ENCODE peak calls at places on chromosomes 13 and 19, in nine cellular contexts. V, Q, A, I, W, L, M, X and Z are unnamed samples.

GRCh38 chr13:26469602-26470001 is 87.9 kb upstream of the WASF3 start:
- DNase-seq in V (no peak), Q (no peak), A (no peak), I (no peak), W (no peak), L (no peak), M (no peak), X (no peak), Z (no peak)

GRCh38 chr13:42996584-42996983 is 4.5 kb upstream of the EPSTI1 start:
- DNase-seq in V (peak), Q (no peak), A (peak), I (no peak), W (peak), L (peak), M (no peak), X (no peak), Z (no peak)

GRCh38 chr19:49107625-49108459 is 6.3 kb upstream of the LIN7B start:
- DNase-seq in V (no peak), Q (no peak), A (no peak), I (no peak), W (no peak), L (no peak), M (no peak), X (no peak), Z (no peak)

GRCh38 chr13:23771966-23772365 is 117.2 kb downstream of the MIPEP start:
- DNase-seq in V (no peak), Q (no peak), A (peak), I (no peak), W (no peak), L (no peak), M (no peak), X (no peak), Z (no peak)

GRCh38 chr13:46389457-46389856 is 2.4 kb upstream of the RUBCNL start:
- DNase-seq in V (no peak), Q (no peak), A (no peak), I (no peak), W (no peak), L (no peak), M (no peak), X (no peak), Z (no peak)

GRCh38 chr19:58153386-58153785 is 2.8 kb upstream of the ZNF329 start:
- DNase-seq in V (no peak), Q (no peak), A (no peak), I (no peak), W (no peak), L (no peak), M (no peak), X (no peak), Z (no peak)

GRCh38 chr13:72463561-72463960 is 263.9 kb downstream of the MZT1 start:
- DNase-seq in V (peak), Q (no peak), A (peak), I (no peak), W (no peak), L (no peak), M (no peak), X (no peak), Z (no peak)

GRCh38 chr19:53055117-53055516 is 10.6 kb downstream of the ERVV-2 start:
- DNase-seq in V (peak), Q (no peak), A (peak), I (no peak), W (peak), L (no peak), M (no peak), X (no peak), Z (no peak)

GRCh38 chr13:25046274-25046984 is 49.5 kb upstream of the PABPC3 start:
- DNase-seq in V (peak), Q (no peak), A (no peak), I (no peak), W (no peak), L (no peak), M (no peak), X (no peak), Z (no peak)

GRCh38 chr13:51844862-51845573 is at the start of gene TMEM272:
- DNase-seq in V (peak), Q (peak), A (peak), I (peak), W (peak), L (peak), M (peak), X (peak), Z (peak)

GRCh38 chr19:18291590-18292459 is 10.4 kb upstream of the JUND start:
- DNase-seq in V (peak), Q (peak), A (peak), I (peak), W (peak), L (peak), M (peak), X (no peak), Z (peak)

GRCh38 chr19:7953060-7953459 is 9.6 kb upstream of the TIMM44 start:
- DNase-seq in V (no peak), Q (no peak), A (no peak), I (no peak), W (no peak), L (peak), M (no peak), X (no peak), Z (no peak)

GRCh38 chr19:40585677-40586422 is 9.2 kb downstream of the SHKBP1 start:
- DNase-seq in V (peak), Q (no peak), A (peak), I (peak), W (peak), L (peak), M (no peak), X (no peak), Z (no peak)

GRCh38 chr19:29663861-29664752 is 1.2 kb upstream of the PLEKHF1 start:
- DNase-seq in V (peak), Q (no peak), A (peak), I (peak), W (no peak), L (no peak), M (no peak), X (no peak), Z (no peak)

GRCh38 chr19:17753976-17754375 is 2.7 kb downstream of the FCHO1 start:
- DNase-seq in V (peak), Q (no peak), A (peak), I (no peak), W (no peak), L (no peak), M (no peak), X (peak), Z (no peak)

GRCh38 chr13:44326961-44327360 is 46.7 kb upstream of the SERP2 start:
- DNase-seq in V (no peak), Q (no peak), A (no peak), I (no peak), W (no peak), L (no peak), M (no peak), X (no peak), Z (no peak)

GRCh38 chr13:105991622-105992254 is 543.7 kb downstream of the EFNB2 start:
- DNase-seq in V (peak), Q (no peak), A (peak), I (no peak), W (no peak), L (no peak), M (no peak), X (peak), Z (peak)

GRCh38 chr13:75635101-75635620 is 969 bp upstream of the LMO7 start:
- DNase-seq in V (peak), Q (no peak), A (no peak), I (no peak), W (no peak), L (peak), M (no peak), X (no peak), Z (no peak)

GRCh38 chr13:79246575-79246949 is 159.5 kb downstream of the RBM26 start:
- DNase-seq in V (no peak), Q (no peak), A (peak), I (no peak), W (peak), L (no peak), M (no peak), X (no peak), Z (no peak)

GRCh38 chr13:78604782-78605611 is 1.6 kb upstream of the POU4F1 start:
- DNase-seq in V (no peak), Q (no peak), A (no peak), I (no peak), W (no peak), L (no peak), M (no peak), X (no peak), Z (no peak)

GRCh38 chr13:70353096-70353495 is 244.8 kb upstream of the KLHL1 start:
- DNase-seq in V (no peak), Q (no peak), A (no peak), I (no peak), W (no peak), L (no peak), M (no peak), X (no peak), Z (no peak)

GRCh38 chr13:109743706-109744453 is 42.5 kb downstream of the IRS2 start:
- DNase-seq in V (peak), Q (peak), A (peak), I (no peak), W (peak), L (peak), M (no peak), X (no peak), Z (no peak)

GRCh38 chr19:8610041-8610927 is at the start of gene ADAMTS10:
- DNase-seq in V (peak), Q (peak), A (peak), I (no peak), W (no peak), L (peak), M (peak), X (no peak), Z (no peak)

GRCh38 chr13:20121154-20121515 is 39.7 kb downstream of the GJA3 start:
- DNase-seq in V (no peak), Q (peak), A (no peak), I (no peak), W (no peak), L (no peak), M (no peak), X (no peak), Z (no peak)

GRCh38 chr13:24307211-24308067 is 1.9 kb upstream of the C1QTNF9 start:
- DNase-seq in V (peak), Q (no peak), A (no peak), I (peak), W (no peak), L (no peak), M (no peak), X (no peak), Z (peak)

GRCh38 chr19:1921326-1921725 is 16.1 kb downstream of the ADAT3 start:
- DNase-seq in V (no peak), Q (no peak), A (no peak), I (no peak), W (no peak), L (no peak), M (no peak), X (no peak), Z (no peak)

GRCh38 chr19:11141937-11142527 is 13.6 kb downstream of the SPC24 start:
- DNase-seq in V (no peak), Q (no peak), A (peak), I (no peak), W (no peak), L (no peak), M (no peak), X (no peak), Z (no peak)

GRCh38 chr19:6044056-6044805 is 66.1 kb downstream of the RFX2 start:
- DNase-seq in V (no peak), Q (no peak), A (no peak), I (no peak), W (no peak), L (no peak), M (no peak), X (no peak), Z (no peak)